ENCODE peak calls at places on chromosomes 12 and 14, in four cellular contexts. One of them, this sample, is unnamed.

GRCh38 chr14:100955201-100955600 is 51.7 kb upstream of the RTL1 start:
- DNase-seq in HFF-Myc: no peak
- DNase-seq in stimulated activated CD8-positive, alpha-beta memory T cell treated with anti-CD3 and anti-CD28 coated beads, Interleukin-4, amount 100 ng/mL, for 4 hours: no peak
- DNase-seq in NCI-H2171 treated with DMSO at 0.1 percent for 48 hours: no peak
- DNase-seq in this sample: no peak

GRCh38 chr14:55103005-55103640 is 25.9 kb upstream of the LGALS3 start:
- DNase-seq in HFF-Myc: peak; percentile 97
- DNase-seq in stimulated activated CD8-positive, alpha-beta memory T cell treated with anti-CD3 and anti-CD28 coated beads, Interleukin-4, amount 100 ng/mL, for 4 hours: peak; percentile 30
- DNase-seq in NCI-H2171 treated with DMSO at 0.1 percent for 48 hours: peak; percentile 22
- DNase-seq in this sample: no peak

GRCh38 chr12:111401167-111401605 is 4.5 kb upstream of the SH2B3 start:
- DNase-seq in HFF-Myc: no peak
- DNase-seq in stimulated activated CD8-positive, alpha-beta memory T cell treated with anti-CD3 and anti-CD28 coated beads, Interleukin-4, amount 100 ng/mL, for 4 hours: no peak
- DNase-seq in NCI-H2171 treated with DMSO at 0.1 percent for 48 hours: no peak
- DNase-seq in this sample: no peak

GRCh38 chr14:49173765-49174373 is 412.3 kb downstream of the RPS29 start:
- DNase-seq in HFF-Myc: peak; percentile 27
- DNase-seq in stimulated activated CD8-positive, alpha-beta memory T cell treated with anti-CD3 and anti-CD28 coated beads, Interleukin-4, amount 100 ng/mL, for 4 hours: no peak
- DNase-seq in NCI-H2171 treated with DMSO at 0.1 percent for 48 hours: peak; percentile 73
- DNase-seq in this sample: peak; percentile 75

GRCh38 chr12:48818831-48819590 is 715 bp downstream of the CACNB3 start:
- DNase-seq in HFF-Myc: no peak
- DNase-seq in stimulated activated CD8-positive, alpha-beta memory T cell treated with anti-CD3 and anti-CD28 coated beads, Interleukin-4, amount 100 ng/mL, for 4 hours: no peak
- DNase-seq in NCI-H2171 treated with DMSO at 0.1 percent for 48 hours: peak; percentile 24
- DNase-seq in this sample: no peak

GRCh38 chr14:64966976-64967375 is 5.2 kb downstream of the RAB15 start:
- DNase-seq in HFF-Myc: no peak
- DNase-seq in stimulated activated CD8-positive, alpha-beta memory T cell treated with anti-CD3 and anti-CD28 coated beads, Interleukin-4, amount 100 ng/mL, for 4 hours: no peak
- DNase-seq in NCI-H2171 treated with DMSO at 0.1 percent for 48 hours: no peak
- DNase-seq in this sample: no peak

GRCh38 chr12:76460807-76461206 is 98.8 kb downstream of the OSBPL8 start:
- DNase-seq in HFF-Myc: no peak
- DNase-seq in stimulated activated CD8-positive, alpha-beta memory T cell treated with anti-CD3 and anti-CD28 coated beads, Interleukin-4, amount 100 ng/mL, for 4 hours: no peak
- DNase-seq in NCI-H2171 treated with DMSO at 0.1 percent for 48 hours: no peak
- DNase-seq in this sample: no peak

GRCh38 chr14:95884377-95884776 is 7.7 kb downstream of the TUNAR start:
- DNase-seq in HFF-Myc: no peak
- DNase-seq in stimulated activated CD8-positive, alpha-beta memory T cell treated with anti-CD3 and anti-CD28 coated beads, Interleukin-4, amount 100 ng/mL, for 4 hours: no peak
- DNase-seq in NCI-H2171 treated with DMSO at 0.1 percent for 48 hours: no peak
- DNase-seq in this sample: no peak

GRCh38 chr12:61356485-61356884 is 903.7 kb upstream of the USP15 start:
- DNase-seq in HFF-Myc: no peak
- DNase-seq in stimulated activated CD8-positive, alpha-beta memory T cell treated with anti-CD3 and anti-CD28 coated beads, Interleukin-4, amount 100 ng/mL, for 4 hours: no peak
- DNase-seq in NCI-H2171 treated with DMSO at 0.1 percent for 48 hours: no peak
- DNase-seq in this sample: no peak

GRCh38 chr12:27671865-27672264 is 24.4 kb upstream of the REP15 start:
- DNase-seq in HFF-Myc: no peak
- DNase-seq in stimulated activated CD8-positive, alpha-beta memory T cell treated with anti-CD3 and anti-CD28 coated beads, Interleukin-4, amount 100 ng/mL, for 4 hours: no peak
- DNase-seq in NCI-H2171 treated with DMSO at 0.1 percent for 48 hours: no peak
- DNase-seq in this sample: no peak

GRCh38 chr14:42110167-42110566 is 503.5 kb downstream of the LRFN5 start:
- DNase-seq in HFF-Myc: peak; percentile 25
- DNase-seq in stimulated activated CD8-positive, alpha-beta memory T cell treated with anti-CD3 and anti-CD28 coated beads, Interleukin-4, amount 100 ng/mL, for 4 hours: no peak
- DNase-seq in NCI-H2171 treated with DMSO at 0.1 percent for 48 hours: peak; percentile 89
- DNase-seq in this sample: no peak

GRCh38 chr12:80937391-80938238 is at the start of gene LIN7A:
- DNase-seq in HFF-Myc: no peak
- DNase-seq in stimulated activated CD8-positive, alpha-beta memory T cell treated with anti-CD3 and anti-CD28 coated beads, Interleukin-4, amount 100 ng/mL, for 4 hours: no peak
- DNase-seq in NCI-H2171 treated with DMSO at 0.1 percent for 48 hours: peak; percentile 90
- DNase-seq in this sample: no peak

GRCh38 chr14:106875503-106875902 is 1349.1 kb downstream of the TMEM121 start:
- DNase-seq in HFF-Myc: no peak
- DNase-seq in stimulated activated CD8-positive, alpha-beta memory T cell treated with anti-CD3 and anti-CD28 coated beads, Interleukin-4, amount 100 ng/mL, for 4 hours: no peak
- DNase-seq in NCI-H2171 treated with DMSO at 0.1 percent for 48 hours: no peak
- DNase-seq in this sample: no peak

GRCh38 chr12:103996595-103996994 is 30.9 kb downstream of the TDG start:
- DNase-seq in HFF-Myc: no peak
- DNase-seq in stimulated activated CD8-positive, alpha-beta memory T cell treated with anti-CD3 and anti-CD28 coated beads, Interleukin-4, amount 100 ng/mL, for 4 hours: no peak
- DNase-seq in NCI-H2171 treated with DMSO at 0.1 percent for 48 hours: no peak
- DNase-seq in this sample: no peak

GRCh38 chr14:69441948-69442347 is 42.6 kb upstream of the PLEKHD1 start:
- DNase-seq in HFF-Myc: no peak
- DNase-seq in stimulated activated CD8-positive, alpha-beta memory T cell treated with anti-CD3 and anti-CD28 coated beads, Interleukin-4, amount 100 ng/mL, for 4 hours: no peak
- DNase-seq in NCI-H2171 treated with DMSO at 0.1 percent for 48 hours: no peak
- DNase-seq in this sample: no peak

GRCh38 chr14:35257809-35258208 is 34.4 kb upstream of the PSMA6 start:
- DNase-seq in HFF-Myc: no peak
- DNase-seq in stimulated activated CD8-positive, alpha-beta memory T cell treated with anti-CD3 and anti-CD28 coated beads, Interleukin-4, amount 100 ng/mL, for 4 hours: no peak
- DNase-seq in NCI-H2171 treated with DMSO at 0.1 percent for 48 hours: no peak
- DNase-seq in this sample: no peak

GRCh38 chr12:75389061-75389460 is 1.8 kb upstream of the GLIPR1L2 start:
- DNase-seq in HFF-Myc: peak; percentile 12
- DNase-seq in stimulated activated CD8-positive, alpha-beta memory T cell treated with anti-CD3 and anti-CD28 coated beads, Interleukin-4, amount 100 ng/mL, for 4 hours: no peak
- DNase-seq in NCI-H2171 treated with DMSO at 0.1 percent for 48 hours: no peak
- DNase-seq in this sample: no peak

GRCh38 chr14:101183376-101184103 is 280.0 kb upstream of the RTL1 start:
- DNase-seq in HFF-Myc: no peak
- DNase-seq in stimulated activated CD8-positive, alpha-beta memory T cell treated with anti-CD3 and anti-CD28 coated beads, Interleukin-4, amount 100 ng/mL, for 4 hours: no peak
- DNase-seq in NCI-H2171 treated with DMSO at 0.1 percent for 48 hours: no peak
- DNase-seq in this sample: no peak

GRCh38 chr12:89883630-89884364 is 175.2 kb upstream of the ATP2B1 start:
- DNase-seq in HFF-Myc: no peak
- DNase-seq in stimulated activated CD8-positive, alpha-beta memory T cell treated with anti-CD3 and anti-CD28 coated beads, Interleukin-4, amount 100 ng/mL, for 4 hours: no peak
- DNase-seq in NCI-H2171 treated with DMSO at 0.1 percent for 48 hours: peak; percentile 71
- DNase-seq in this sample: no peak

GRCh38 chr14:53054457-53054856 is 98.7 kb downstream of the DDHD1 start:
- DNase-seq in HFF-Myc: no peak
- DNase-seq in stimulated activated CD8-positive, alpha-beta memory T cell treated with anti-CD3 and anti-CD28 coated beads, Interleukin-4, amount 100 ng/mL, for 4 hours: no peak
- DNase-seq in NCI-H2171 treated with DMSO at 0.1 percent for 48 hours: no peak
- DNase-seq in this sample: no peak

GRCh38 chr14:35789651-35790050 is 19.4 kb downstream of the RALGAPA1 start:
- DNase-seq in HFF-Myc: no peak
- DNase-seq in stimulated activated CD8-positive, alpha-beta memory T cell treated with anti-CD3 and anti-CD28 coated beads, Interleukin-4, amount 100 ng/mL, for 4 hours: no peak
- DNase-seq in NCI-H2171 treated with DMSO at 0.1 percent for 48 hours: no peak
- DNase-seq in this sample: no peak

GRCh38 chr14:31025335-31026075 is at the start of gene AP4S1:
- DNase-seq in HFF-Myc: no peak
- DNase-seq in stimulated activated CD8-positive, alpha-beta memory T cell treated with anti-CD3 and anti-CD28 coated beads, Interleukin-4, amount 100 ng/mL, for 4 hours: peak; percentile 5
- DNase-seq in NCI-H2171 treated with DMSO at 0.1 percent for 48 hours: peak; percentile 72
- DNase-seq in this sample: no peak

GRCh38 chr12:8123124-8123888 is at the start of gene CLEC4A:
- DNase-seq in HFF-Myc: no peak
- DNase-seq in stimulated activated CD8-positive, alpha-beta memory T cell treated with anti-CD3 and anti-CD28 coated beads, Interleukin-4, amount 100 ng/mL, for 4 hours: no peak
- DNase-seq in NCI-H2171 treated with DMSO at 0.1 percent for 48 hours: no peak
- DNase-seq in this sample: no peak

GRCh38 chr12:103011974-103012763 is 54.7 kb downstream of the ASCL1 start:
- DNase-seq in HFF-Myc: no peak
- DNase-seq in stimulated activated CD8-positive, alpha-beta memory T cell treated with anti-CD3 and anti-CD28 coated beads, Interleukin-4, amount 100 ng/mL, for 4 hours: no peak
- DNase-seq in NCI-H2171 treated with DMSO at 0.1 percent for 48 hours: peak; percentile 29
- DNase-seq in this sample: no peak

GRCh38 chr14:104558231-104559042 is 21.1 kb upstream of the C14orf180 start:
- DNase-seq in HFF-Myc: no peak
- DNase-seq in stimulated activated CD8-positive, alpha-beta memory T cell treated with anti-CD3 and anti-CD28 coated beads, Interleukin-4, amount 100 ng/mL, for 4 hours: no peak
- DNase-seq in NCI-H2171 treated with DMSO at 0.1 percent for 48 hours: no peak
- DNase-seq in this sample: no peak

GRCh38 chr12:100959481-100959880 is 164.9 kb downstream of the ANO4 start:
- DNase-seq in HFF-Myc: no peak
- DNase-seq in stimulated activated CD8-positive, alpha-beta memory T cell treated with anti-CD3 and anti-CD28 coated beads, Interleukin-4, amount 100 ng/mL, for 4 hours: no peak
- DNase-seq in NCI-H2171 treated with DMSO at 0.1 percent for 48 hours: no peak
- DNase-seq in this sample: no peak

GRCh38 chr12:113414519-113415038 is 7.6 kb upstream of the SDSL start:
- DNase-seq in HFF-Myc: no peak
- DNase-seq in stimulated activated CD8-positive, alpha-beta memory T cell treated with anti-CD3 and anti-CD28 coated beads, Interleukin-4, amount 100 ng/mL, for 4 hours: no peak
- DNase-seq in NCI-H2171 treated with DMSO at 0.1 percent for 48 hours: no peak
- DNase-seq in this sample: no peak

GRCh38 chr14:99678198-99678597 is 5.9 kb upstream of the CYP46A1 start:
- DNase-seq in HFF-Myc: no peak
- DNase-seq in stimulated activated CD8-positive, alpha-beta memory T cell treated with anti-CD3 and anti-CD28 coated beads, Interleukin-4, amount 100 ng/mL, for 4 hours: no peak
- DNase-seq in NCI-H2171 treated with DMSO at 0.1 percent for 48 hours: no peak
- DNase-seq in this sample: no peak

GRCh38 chr12:5522358-5523335 is 90.7 kb downstream of the NTF3 start:
- DNase-seq in HFF-Myc: no peak
- DNase-seq in stimulated activated CD8-positive, alpha-beta memory T cell treated with anti-CD3 and anti-CD28 coated beads, Interleukin-4, amount 100 ng/mL, for 4 hours: no peak
- DNase-seq in NCI-H2171 treated with DMSO at 0.1 percent for 48 hours: no peak
- DNase-seq in this sample: no peak

GRCh38 chr12:22415342-22416309 is 81.1 kb upstream of the ST8SIA1 start:
- DNase-seq in HFF-Myc: no peak
- DNase-seq in stimulated activated CD8-positive, alpha-beta memory T cell treated with anti-CD3 and anti-CD28 coated beads, Interleukin-4, amount 100 ng/mL, for 4 hours: no peak
- DNase-seq in NCI-H2171 treated with DMSO at 0.1 percent for 48 hours: no peak
- DNase-seq in this sample: no peak

GRCh38 chr14:68089146-68089715 is 269.7 kb downstream of the RAD51B start:
- DNase-seq in HFF-Myc: no peak
- DNase-seq in stimulated activated CD8-positive, alpha-beta memory T cell treated with anti-CD3 and anti-CD28 coated beads, Interleukin-4, amount 100 ng/mL, for 4 hours: no peak
- DNase-seq in NCI-H2171 treated with DMSO at 0.1 percent for 48 hours: peak; percentile 86
- DNase-seq in this sample: no peak

GRCh38 chr14:23361320-23361719 is 3.7 kb downstream of the EFS start:
- DNase-seq in HFF-Myc: no peak
- DNase-seq in stimulated activated CD8-positive, alpha-beta memory T cell treated with anti-CD3 and anti-CD28 coated beads, Interleukin-4, amount 100 ng/mL, for 4 hours: no peak
- DNase-seq in NCI-H2171 treated with DMSO at 0.1 percent for 48 hours: no peak
- DNase-seq in this sample: no peak

GRCh38 chr14:63508033-63508432 is 35.1 kb downstream of the PPP2R5E start:
- DNase-seq in HFF-Myc: no peak
- DNase-seq in stimulated activated CD8-positive, alpha-beta memory T cell treated with anti-CD3 and anti-CD28 coated beads, Interleukin-4, amount 100 ng/mL, for 4 hours: no peak
- DNase-seq in NCI-H2171 treated with DMSO at 0.1 percent for 48 hours: no peak
- DNase-seq in this sample: no peak

GRCh38 chr12:12008931-12009611 is 61.7 kb upstream of the BCL2L14 start:
- DNase-seq in HFF-Myc: no peak
- DNase-seq in stimulated activated CD8-positive, alpha-beta memory T cell treated with anti-CD3 and anti-CD28 coated beads, Interleukin-4, amount 100 ng/mL, for 4 hours: no peak
- DNase-seq in NCI-H2171 treated with DMSO at 0.1 percent for 48 hours: peak; percentile 63
- DNase-seq in this sample: no peak